ENCODE peak calls at places on chromosomes 1 and 21, in seven cellular contexts. One of them, this sample, is unnamed.

GRCh38 chr1:201353186-201353940 is 24.1 kb downstream of the TNNT2 start:
- DNase-seq in DND-41: no peak
- DNase-seq in kidney: peak; percentile 20
- DNase-seq in astrocyte of the spinal cord: no peak
- DNase-seq in PC-9: peak; percentile 32
- DNase-seq in lower leg skin: no peak
- DNase-seq in stomach: no peak
- DNase-seq in this sample: no peak

GRCh38 chr1:111140680-111140967 is 601 bp downstream of the CEPT1 start:
- DNase-seq in DND-41: no peak
- DNase-seq in kidney: no peak
- DNase-seq in astrocyte of the spinal cord: no peak
- DNase-seq in PC-9: peak; percentile 70
- DNase-seq in lower leg skin: no peak
- DNase-seq in stomach: peak; percentile 58
- DNase-seq in this sample: no peak

GRCh38 chr1:156765664-156766063 is 1.7 kb upstream of the PRCC start:
- DNase-seq in DND-41: no peak
- DNase-seq in kidney: no peak
- DNase-seq in astrocyte of the spinal cord: no peak
- DNase-seq in PC-9: no peak
- DNase-seq in lower leg skin: no peak
- DNase-seq in stomach: no peak
- DNase-seq in this sample: no peak

GRCh38 chr21:34647552-34647951 is 21.2 kb upstream of the CLIC6 start:
- DNase-seq in DND-41: no peak
- DNase-seq in kidney: no peak
- DNase-seq in astrocyte of the spinal cord: no peak
- DNase-seq in PC-9: no peak
- DNase-seq in lower leg skin: no peak
- DNase-seq in stomach: peak; percentile 45
- DNase-seq in this sample: no peak

GRCh38 chr1:12515234-12515633 is 102.8 kb downstream of the DHRS3 start:
- DNase-seq in DND-41: no peak
- DNase-seq in kidney: no peak
- DNase-seq in astrocyte of the spinal cord: no peak
- DNase-seq in PC-9: no peak
- DNase-seq in lower leg skin: no peak
- DNase-seq in stomach: no peak
- DNase-seq in this sample: no peak

GRCh38 chr21:43754948-43755781 is 20.9 kb downstream of the CSTB start:
- DNase-seq in DND-41: no peak
- DNase-seq in kidney: no peak
- DNase-seq in astrocyte of the spinal cord: no peak
- DNase-seq in PC-9: no peak
- DNase-seq in lower leg skin: no peak
- DNase-seq in stomach: peak; percentile 44
- DNase-seq in this sample: no peak

GRCh38 chr1:119613769-119614358 is 34.2 kb downstream of the ZNF697 start:
- DNase-seq in DND-41: peak; percentile 78
- DNase-seq in kidney: peak; percentile 85
- DNase-seq in astrocyte of the spinal cord: peak; percentile 82
- DNase-seq in PC-9: peak; percentile 77
- DNase-seq in lower leg skin: peak; percentile 86
- DNase-seq in stomach: peak; percentile 89
- DNase-seq in this sample: no peak

GRCh38 chr1:34876406-34876805 is 16.9 kb upstream of the SMIM12 start:
- DNase-seq in DND-41: no peak
- DNase-seq in kidney: no peak
- DNase-seq in astrocyte of the spinal cord: no peak
- DNase-seq in PC-9: no peak
- DNase-seq in lower leg skin: no peak
- DNase-seq in stomach: no peak
- DNase-seq in this sample: no peak

GRCh38 chr1:100746542-100746932 is 27.0 kb downstream of the VCAM1 start:
- DNase-seq in DND-41: no peak
- DNase-seq in kidney: no peak
- DNase-seq in astrocyte of the spinal cord: no peak
- DNase-seq in PC-9: no peak
- DNase-seq in lower leg skin: no peak
- DNase-seq in stomach: no peak
- DNase-seq in this sample: no peak

GRCh38 chr1:208332774-208333126 is 88.6 kb upstream of the PLXNA2 start:
- DNase-seq in DND-41: no peak
- DNase-seq in kidney: no peak
- DNase-seq in astrocyte of the spinal cord: no peak
- DNase-seq in PC-9: no peak
- DNase-seq in lower leg skin: no peak
- DNase-seq in stomach: no peak
- DNase-seq in this sample: no peak

GRCh38 chr21:41059871-41060270 is 108.1 kb upstream of the BACE2 start:
- DNase-seq in DND-41: no peak
- DNase-seq in kidney: no peak
- DNase-seq in astrocyte of the spinal cord: no peak
- DNase-seq in PC-9: no peak
- DNase-seq in lower leg skin: no peak
- DNase-seq in stomach: no peak
- DNase-seq in this sample: no peak

GRCh38 chr1:16018749-16019515 is 1.1 kb upstream of the HSPB7 start:
- DNase-seq in DND-41: no peak
- DNase-seq in kidney: no peak
- DNase-seq in astrocyte of the spinal cord: no peak
- DNase-seq in PC-9: no peak
- DNase-seq in lower leg skin: no peak
- DNase-seq in stomach: no peak
- DNase-seq in this sample: no peak

GRCh38 chr1:29974345-29974744 is 738.0 kb downstream of the PTPRU start:
- DNase-seq in DND-41: no peak
- DNase-seq in kidney: no peak
- DNase-seq in astrocyte of the spinal cord: peak; percentile 68
- DNase-seq in PC-9: peak; percentile 91
- DNase-seq in lower leg skin: no peak
- DNase-seq in stomach: no peak
- DNase-seq in this sample: peak; percentile 97

GRCh38 chr1:230263573-230264195 is 162.4 kb downstream of the PGBD5 start:
- DNase-seq in DND-41: no peak
- DNase-seq in kidney: no peak
- DNase-seq in astrocyte of the spinal cord: no peak
- DNase-seq in PC-9: no peak
- DNase-seq in lower leg skin: no peak
- DNase-seq in stomach: no peak
- DNase-seq in this sample: no peak

GRCh38 chr1:48776400-48777218 is at the start of gene BEND5:
- DNase-seq in DND-41: peak; percentile 87
- DNase-seq in kidney: peak; percentile 87
- DNase-seq in astrocyte of the spinal cord: peak; percentile 47
- DNase-seq in PC-9: no peak
- DNase-seq in lower leg skin: peak; percentile 16
- DNase-seq in stomach: peak; percentile 48
- DNase-seq in this sample: no peak

GRCh38 chr1:244552336-244552735 is 91.3 kb downstream of the CATSPERE start:
- DNase-seq in DND-41: no peak
- DNase-seq in kidney: no peak
- DNase-seq in astrocyte of the spinal cord: no peak
- DNase-seq in PC-9: peak; percentile 91
- DNase-seq in lower leg skin: no peak
- DNase-seq in stomach: no peak
- DNase-seq in this sample: no peak

GRCh38 chr1:244545511-244545910 is 84.4 kb downstream of the CATSPERE start:
- DNase-seq in DND-41: no peak
- DNase-seq in kidney: no peak
- DNase-seq in astrocyte of the spinal cord: no peak
- DNase-seq in PC-9: no peak
- DNase-seq in lower leg skin: no peak
- DNase-seq in stomach: no peak
- DNase-seq in this sample: no peak

DNA sequence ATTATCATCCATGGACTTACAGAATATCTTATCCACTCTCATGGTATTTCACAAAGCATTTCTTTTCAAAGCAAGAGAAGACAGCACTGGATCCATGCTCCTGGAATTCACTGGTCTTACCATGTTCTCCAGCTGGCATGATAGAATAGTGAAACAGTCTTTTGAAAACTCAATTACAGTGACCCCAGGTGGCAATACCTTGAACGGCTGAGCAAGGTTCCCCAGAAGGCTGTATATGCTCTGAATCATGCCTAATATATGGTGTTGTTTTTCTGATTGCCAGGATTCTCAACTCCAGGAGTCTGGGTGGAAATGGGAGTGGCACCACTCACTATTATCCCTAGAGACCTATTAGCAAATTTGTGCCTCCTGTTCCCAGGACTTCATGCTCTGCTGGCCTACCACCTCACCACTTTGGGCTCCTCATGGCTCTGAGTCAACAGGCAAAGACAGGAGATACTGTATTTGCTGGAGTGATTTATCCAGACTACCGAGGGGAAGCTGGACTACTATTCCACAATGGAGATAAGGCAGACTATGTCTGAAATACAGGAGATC is 87.6 kb downstream of the CATSPERE start:
- DNase-seq in DND-41: no peak
- DNase-seq in kidney: no peak
- DNase-seq in astrocyte of the spinal cord: no peak
- DNase-seq in PC-9: no peak
- DNase-seq in lower leg skin: no peak
- DNase-seq in stomach: no peak
- DNase-seq in this sample: no peak
- TF ChIP-seq CTCF in DND-41: no peak
- TF ChIP-seq CTCF in kidney: no peak
- TF ChIP-seq CTCF in astrocyte of the spinal cord: no peak
- TF ChIP-seq CTCF in PC-9: no peak
- TF ChIP-seq CTCF in lower leg skin: no peak
- TF ChIP-seq CTCF in stomach: no peak
- TF ChIP-seq CTCF in this sample: no peak

DNA sequence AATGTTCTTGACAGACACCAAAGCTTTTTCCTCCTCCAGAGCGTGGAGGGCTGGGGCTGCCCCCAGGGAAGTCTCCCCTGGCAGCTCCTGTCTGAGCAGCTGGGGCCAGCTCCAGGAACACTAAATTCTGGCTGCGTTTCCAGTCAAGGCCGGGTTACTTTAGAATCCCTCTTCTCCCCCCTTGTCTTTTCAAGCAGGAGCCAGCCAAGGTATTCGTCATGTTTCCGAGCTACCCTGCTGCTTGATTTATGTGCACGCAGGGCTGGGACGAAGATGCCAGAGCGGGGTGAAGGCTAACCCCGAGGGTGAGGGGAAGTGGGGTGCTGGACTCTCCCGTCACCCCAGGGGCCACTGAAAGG is 68.1 kb upstream of the ANGPTL1 start:
- DNase-seq in DND-41: no peak
- DNase-seq in kidney: peak; percentile 84
- DNase-seq in astrocyte of the spinal cord: peak; percentile 85
- DNase-seq in PC-9: no peak
- DNase-seq in lower leg skin: peak; percentile 35
- DNase-seq in stomach: no peak
- DNase-seq in this sample: no peak
- H3K4me3 ChIP-seq in DND-41: no peak overlapping the region
- H3K4me3 ChIP-seq in kidney: no peak overlapping the region
- H3K4me3 ChIP-seq in astrocyte of the spinal cord: no peak overlapping the region
- H3K4me3 ChIP-seq in PC-9: no peak overlapping the region
- H3K4me3 ChIP-seq in lower leg skin: no peak overlapping the region
- H3K4me3 ChIP-seq in stomach: no peak overlapping the region
- H3K4me3 ChIP-seq in this sample: no peak overlapping the region

GRCh38 chr1:25944986-25945385 is 38.8 kb upstream of the STMN1 start:
- DNase-seq in DND-41: no peak
- DNase-seq in kidney: no peak
- DNase-seq in astrocyte of the spinal cord: no peak
- DNase-seq in PC-9: no peak
- DNase-seq in lower leg skin: no peak
- DNase-seq in stomach: peak; percentile 31
- DNase-seq in this sample: no peak
- TF ChIP-seq CTCF in DND-41: no peak
- TF ChIP-seq CTCF in kidney: no peak
- TF ChIP-seq CTCF in astrocyte of the spinal cord: no peak
- TF ChIP-seq CTCF in PC-9: no peak
- TF ChIP-seq CTCF in lower leg skin: no peak
- TF ChIP-seq CTCF in stomach: no peak
- TF ChIP-seq CTCF in this sample: no peak

GRCh38 chr1:150151291-150152181 is 1.8 kb downstream of the PLEKHO1 start:
- DNase-seq in DND-41: peak; percentile 92
- DNase-seq in kidney: peak; percentile 78
- DNase-seq in astrocyte of the spinal cord: no peak
- DNase-seq in PC-9: no peak
- DNase-seq in lower leg skin: no peak
- DNase-seq in stomach: peak; percentile 31
- DNase-seq in this sample: no peak

GRCh38 chr1:150152772-150153461 is 3.2 kb downstream of the PLEKHO1 start:
- DNase-seq in DND-41: no peak
- DNase-seq in kidney: no peak
- DNase-seq in astrocyte of the spinal cord: peak; percentile 42
- DNase-seq in PC-9: no peak
- DNase-seq in lower leg skin: no peak
- DNase-seq in stomach: no peak
- DNase-seq in this sample: no peak

GRCh38 chr1:150150511-150151021 is 850 bp downstream of the PLEKHO1 start:
- DNase-seq in DND-41: peak; percentile 54
- DNase-seq in kidney: peak; percentile 78
- DNase-seq in astrocyte of the spinal cord: no peak
- DNase-seq in PC-9: no peak
- DNase-seq in lower leg skin: no peak
- DNase-seq in stomach: no peak
- DNase-seq in this sample: no peak

GRCh38 chr1:150154143-150154542 is 4.4 kb downstream of the PLEKHO1 start:
- DNase-seq in DND-41: no peak
- DNase-seq in kidney: no peak
- DNase-seq in astrocyte of the spinal cord: no peak
- DNase-seq in PC-9: no peak
- DNase-seq in lower leg skin: no peak
- DNase-seq in stomach: no peak
- DNase-seq in this sample: no peak

GRCh38 chr1:150152182-150152536 is 2.4 kb downstream of the PLEKHO1 start:
- DNase-seq in DND-41: no peak
- DNase-seq in kidney: no peak
- DNase-seq in astrocyte of the spinal cord: no peak
- DNase-seq in PC-9: no peak
- DNase-seq in lower leg skin: no peak
- DNase-seq in stomach: no peak
- DNase-seq in this sample: no peak
- H3K4me3 ChIP-seq in DND-41: no peak overlapping the region
- H3K4me3 ChIP-seq in kidney: no peak overlapping the region
- H3K4me3 ChIP-seq in astrocyte of the spinal cord: peak overlapping the region; percentile 72
- H3K4me3 ChIP-seq in PC-9: no peak overlapping the region
- H3K4me3 ChIP-seq in lower leg skin: no peak overlapping the region
- H3K4me3 ChIP-seq in stomach: peak overlapping the region; percentile 69
- H3K4me3 ChIP-seq in this sample: no peak overlapping the region

GRCh38 chr1:87331319-87332269 is 2.9 kb downstream of the LMO4 start:
- DNase-seq in DND-41: peak; percentile 82
- DNase-seq in kidney: peak; percentile 96
- DNase-seq in astrocyte of the spinal cord: peak; percentile 73
- DNase-seq in PC-9: peak; percentile 90
- DNase-seq in lower leg skin: peak; percentile 79
- DNase-seq in stomach: peak; percentile 76
- DNase-seq in this sample: no peak
- TF ChIP-seq CTCF in DND-41: peak; percentile 29
- TF ChIP-seq CTCF in kidney: no peak
- TF ChIP-seq CTCF in astrocyte of the spinal cord: peak; percentile 42
- TF ChIP-seq CTCF in PC-9: no peak
- TF ChIP-seq CTCF in lower leg skin: no peak
- TF ChIP-seq CTCF in stomach: peak; percentile 10
- TF ChIP-seq CTCF in this sample: peak; percentile 28